ENCODE peak calls at places on chromosomes 4 and X, in six cellular contexts. E, V, P, C, B and H are unnamed samples.

GRCh38 chrX:76159453-76159852 is 13.4 kb upstream of the PBDC1 start:
- DNase-seq in E (no peak), V (no peak), P (no peak), C (no peak), B (no peak), H (no peak)

GRCh38 chr4:126216611-126217010 is 901.9 kb downstream of the FAT4 start:
- DNase-seq in E (no peak), V (no peak), P (no peak), C (no peak), B (no peak), H (no peak)

GRCh38 chr4:172270421-172270820 is 457.2 kb downstream of the GALNTL6 start:
- DNase-seq in E (no peak), V (no peak), P (no peak), C (no peak), B (peak), H (no peak)

GRCh38 chr4:119585771-119586170 is 42.8 kb downstream of the PDE5A start:
- DNase-seq in E (no peak), V (no peak), P (no peak), C (no peak), B (peak), H (no peak)

GRCh38 chrX:136480383-136480782 is 7.4 kb upstream of the BRS3 start:
- DNase-seq in E (no peak), V (no peak), P (no peak), C (no peak), B (no peak), H (no peak)

GRCh38 chr4:338759-339097 is 1.1 kb downstream of the ZNF141 start:
- DNase-seq in E (no peak), V (no peak), P (no peak), C (no peak), B (no peak), H (no peak)

GRCh38 chrX:52337410-52337809 is 31.4 kb upstream of the XAGE2 start:
- DNase-seq in E (no peak), V (no peak), P (no peak), C (no peak), B (no peak), H (no peak)

GRCh38 chr4:47862297-47862696 is 24.4 kb upstream of the CORIN start:
- DNase-seq in E (no peak), V (no peak), P (no peak), C (peak), B (no peak), H (peak)

GRCh38 chr4:63618883-63619573 is 790.2 kb downstream of the TECRL start:
- DNase-seq in E (no peak), V (no peak), P (no peak), C (no peak), B (peak), H (no peak)

GRCh38 chr4:110516106-110516922 is 40.4 kb downstream of the ENPEP start:
- DNase-seq in E (peak), V (no peak), P (no peak), C (peak), B (peak), H (peak)

GRCh38 chr4:10783351-10783750 is 98.8 kb upstream of the CLNK start:
- DNase-seq in E (no peak), V (no peak), P (no peak), C (peak), B (peak), H (peak)

GRCh38 chr4:168656946-168657473 is 160.2 kb downstream of the PALLD start:
- DNase-seq in E (no peak), V (no peak), P (no peak), C (no peak), B (no peak), H (no peak)

GRCh38 chrX:118475903-118476302 is 19.7 kb upstream of the DOCK11 start:
- DNase-seq in E (no peak), V (no peak), P (no peak), C (no peak), B (no peak), H (no peak)

GRCh38 chrX:55135171-55135570 is 46.4 kb downstream of the PAGE2 start:
- DNase-seq in E (no peak), V (no peak), P (no peak), C (peak), B (peak), H (peak)
- TF ChIP-seq CTCF in E (peak), V (peak), P (peak), C (peak), B (peak), H (peak)

GRCh38 chr4:122845760-122846159 is 19.1 kb downstream of the FGF2 start:
- DNase-seq in E (no peak), V (no peak), P (no peak), C (no peak), B (no peak), H (no peak)
- H3K4me3 ChIP-seq in E (no peak), V (no peak), P (no peak), C (no peak), B (no peak), H (no peak)

GRCh38 chrX:99394450-99394849 is 1015.6 kb downstream of the PCDH19 start:
- DNase-seq in E (no peak), V (no peak), P (no peak), C (no peak), B (no peak), H (no peak)
- TF ChIP-seq CTCF in E (no peak), V (no peak), P (no peak), C (no peak), B (no peak), H (no peak)

DNA sequence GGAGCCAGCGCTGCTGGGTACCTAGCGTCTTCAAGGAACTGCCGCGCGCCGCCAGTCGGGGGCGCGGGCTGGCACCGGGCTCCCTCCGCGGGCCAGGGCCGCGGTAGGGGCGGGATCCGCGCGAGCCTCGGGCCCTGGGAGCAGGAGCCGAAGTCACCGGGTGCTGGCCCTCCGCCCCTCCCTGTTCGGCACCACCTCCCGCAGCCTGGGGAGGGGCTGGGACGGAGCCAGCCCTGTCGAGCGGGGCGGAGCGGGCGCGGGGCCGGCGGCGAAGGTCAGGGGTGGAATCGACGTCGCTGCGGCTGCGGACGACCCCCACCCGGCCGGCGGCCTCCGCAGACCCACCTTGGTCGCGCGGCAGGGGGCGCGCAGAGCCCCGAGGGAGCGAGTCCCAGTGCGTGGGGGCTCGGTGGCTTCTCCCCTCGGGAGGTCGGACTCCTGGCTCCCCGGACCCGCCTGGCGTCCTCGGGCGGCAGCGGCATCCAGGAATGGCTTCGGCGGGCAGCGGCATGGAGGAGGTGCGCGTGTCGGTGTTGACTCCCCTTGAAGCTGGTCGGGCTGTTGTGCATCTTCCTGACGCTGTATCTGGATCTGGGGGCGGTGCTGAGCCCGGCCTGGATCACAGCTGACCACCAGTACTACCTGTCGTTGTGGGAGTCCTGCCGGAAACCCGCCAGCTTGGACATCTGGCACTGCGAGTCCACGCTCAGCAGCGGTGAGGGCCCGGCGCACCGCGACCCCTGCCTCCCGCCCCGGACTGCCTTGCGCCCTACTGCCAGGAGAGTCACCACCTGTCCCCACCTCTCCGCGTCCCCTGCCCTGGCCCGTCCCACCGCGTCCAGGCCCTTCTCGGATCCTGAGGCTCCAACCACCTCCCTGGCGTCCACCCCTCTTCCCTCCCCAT is 50.5 kb upstream of the FAM47C start:
- DNase-seq in E (no peak), V (no peak), P (no peak), C (no peak), B (no peak), H (no peak)
- H3K4me3 ChIP-seq in E (peak), V (peak), P (no peak), C (no peak), B (peak), H (no peak)

DNA sequence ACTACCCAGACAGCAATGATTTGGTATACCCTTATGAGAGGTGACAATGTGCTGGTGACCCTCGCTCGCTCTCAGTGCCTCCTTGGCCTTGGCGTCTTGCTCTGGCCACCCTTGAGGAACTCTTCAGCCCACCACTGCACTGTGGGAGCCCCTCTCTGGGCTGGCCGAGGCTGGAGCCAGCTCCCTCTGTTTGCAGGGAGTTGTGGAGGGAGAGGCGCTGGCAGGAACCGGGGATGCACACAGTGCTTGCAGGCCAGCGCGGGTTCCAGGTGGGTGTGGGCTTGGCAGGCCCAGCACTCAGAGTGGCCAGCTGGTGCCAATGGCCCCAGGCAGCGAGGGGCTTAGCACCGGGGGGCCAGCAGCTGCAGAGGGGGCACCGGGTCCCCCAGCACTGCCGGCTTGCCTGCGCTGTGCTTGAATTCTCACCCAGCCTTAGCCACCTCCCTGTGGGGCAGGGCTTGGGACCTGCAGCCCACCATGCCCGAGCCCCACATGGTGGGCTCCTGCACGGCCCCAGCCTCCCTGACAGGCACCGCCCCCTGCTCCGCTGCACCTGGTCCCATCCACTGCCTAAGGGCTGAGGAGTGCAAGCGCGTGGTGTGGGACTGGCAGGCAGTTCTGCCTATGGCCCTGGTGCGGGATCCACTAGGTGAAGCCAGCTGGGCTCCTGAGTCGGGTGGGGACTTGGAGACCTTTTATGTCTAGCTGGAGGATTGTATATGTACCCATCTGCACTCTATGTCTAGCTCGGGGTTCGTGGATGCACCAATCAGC is 857.0 kb upstream of the IGFBP7 start:
- DNase-seq in E (no peak), V (no peak), P (no peak), C (no peak), B (no peak), H (no peak)
- TF ChIP-seq CTCF in E (no peak), V (no peak), P (no peak), C (no peak), B (no peak), H (no peak)

GRCh38 chr4:3759236-3759635 is 6.9 kb upstream of the ADRA2C start:
- DNase-seq in E (no peak), V (no peak), P (no peak), C (peak), B (no peak), H (no peak)
- H3K4me3 ChIP-seq in E (no peak), V (no peak), P (no peak), C (no peak), B (no peak), H (no peak)